ENCODE peak calls at places on chromosomes 2 and 18, in five cellular contexts. Z is HepG2, X is SK-N-SH, N is GM12878, M is K562. H is an unnamed sample.

GRCh38 chr2:54669677-54670484 is 53.6 kb upstream of the EML6 start:
- DNase-seq in Z (peak), X (no peak), N (no peak), M (no peak), H (no peak)

GRCh38 chr2:55045685-55046221 is 4.5 kb downstream of the RTN4 start:
- DNase-seq in Z (peak), X (no peak), N (no peak), M (no peak), H (no peak)

GRCh38 chr2:10382313-10383061 is 65.6 kb downstream of the ODC1 start:
- DNase-seq in Z (no peak), X (no peak), N (peak), M (no peak), H (no peak)

GRCh38 chr18:3294435-3295080 is 32.6 kb downstream of the MYL12B start:
- DNase-seq in Z (no peak), X (no peak), N (no peak), M (peak), H (no peak)

GRCh38 chr2:200929334-200930249 is 33.9 kb downstream of the ORC2 start:
- DNase-seq in Z (peak), X (no peak), N (no peak), M (no peak), H (no peak)

GRCh38 chr2:72825271-72826155 is at the start of gene EXOC6B:
- DNase-seq in Z (peak), X (peak), N (peak), M (peak), H (peak)

GRCh38 chr2:133293544-133294270 is 274.6 kb downstream of the NCKAP5 start:
- DNase-seq in Z (no peak), X (no peak), N (no peak), M (no peak), H (no peak)

GRCh38 chr2:33145459-33145858 is 198.7 kb downstream of the LTBP1 start:
- DNase-seq in Z (no peak), X (no peak), N (no peak), M (no peak), H (no peak)

GRCh38 chr2:96923810-96924774 is 54.2 kb upstream of the SEMA4C start:
- DNase-seq in Z (no peak), X (no peak), N (no peak), M (peak), H (no peak)

GRCh38 chr2:64291181-64291580 is 147.0 kb upstream of the PELI1 start:
- DNase-seq in Z (no peak), X (no peak), N (no peak), M (no peak), H (no peak)

GRCh38 chr2:240232961-240233890 is 92.8 kb upstream of the OTOS start:
- DNase-seq in Z (peak), X (peak), N (no peak), M (peak), H (peak)

GRCh38 chr2:196268538-196269338 is 97.4 kb upstream of the STK17B start:
- DNase-seq in Z (peak), X (no peak), N (no peak), M (no peak), H (no peak)

GRCh38 chr2:46167924-46168323 is 129.3 kb upstream of the EPAS1 start:
- DNase-seq in Z (no peak), X (no peak), N (no peak), M (no peak), H (no peak)

GRCh38 chr2:88600038-88600465 is 27.2 kb downstream of the EIF2AK3 start:
- DNase-seq in Z (peak), X (peak), N (peak), M (peak), H (peak)

GRCh38 chr2:196144513-196145126 is 26.8 kb downstream of the STK17B start:
- DNase-seq in Z (no peak), X (no peak), N (no peak), M (no peak), H (no peak)

GRCh38 chr2:233681534-233682099 is at the start of gene UGT1A7:
- DNase-seq in Z (no peak), X (no peak), N (no peak), M (no peak), H (no peak)

GRCh38 chr2:1088941-1089340 is 138.3 kb downstream of the SNTG2 start:
- DNase-seq in Z (no peak), X (no peak), N (no peak), M (no peak), H (no peak)

GRCh38 chr2:20425884-20426283 is 21.0 kb upstream of the RHOB start:
- DNase-seq in Z (no peak), X (no peak), N (no peak), M (no peak), H (no peak)

GRCh38 chr2:70672990-70673647 is 94.9 kb downstream of the ADD2 start:
- DNase-seq in Z (no peak), X (no peak), N (no peak), M (peak), H (no peak)

GRCh38 chr2:128299628-128300027 is 19.0 kb downstream of the HS6ST1 start:
- DNase-seq in Z (no peak), X (peak), N (no peak), M (no peak), H (no peak)

GRCh38 chr2:177429688-177430325 is 37.2 kb downstream of the AGPS start:
- DNase-seq in Z (no peak), X (no peak), N (no peak), M (no peak), H (no peak)

GRCh38 chr2:43223412-43224040 is 2.9 kb downstream of the ZFP36L2 start:
- DNase-seq in Z (no peak), X (no peak), N (no peak), M (no peak), H (no peak)

GRCh38 chr18:31943895-31944816 is 1.2 kb upstream of the TRAPPC8 start:
- DNase-seq in Z (no peak), X (no peak), N (no peak), M (no peak), H (no peak)

GRCh38 chr18:3264362-3264761 is 2.4 kb downstream of the MYL12B start:
- DNase-seq in Z (peak), X (no peak), N (no peak), M (no peak), H (no peak)

GRCh38 chr2:60556441-60556997 is 3.1 kb upstream of the BCL11A start:
- DNase-seq in Z (no peak), X (peak), N (no peak), M (no peak), H (no peak)

GRCh38 chr2:80968450-80968849 is 663.9 kb upstream of the LRRTM1 start:
- DNase-seq in Z (no peak), X (no peak), N (no peak), M (no peak), H (no peak)

GRCh38 chr2:150415022-150415421 is 72.4 kb downstream of the RND3 start:
- DNase-seq in Z (no peak), X (no peak), N (no peak), M (no peak), H (no peak)

GRCh38 chr2:8239402-8240127 is 442.3 kb upstream of the ID2 start:
- DNase-seq in Z (no peak), X (no peak), N (no peak), M (no peak), H (no peak)

GRCh38 chr2:120511546-120512320 is 165.8 kb downstream of the INHBB start:
- DNase-seq in Z (no peak), X (no peak), N (no peak), M (no peak), H (no peak)

GRCh38 chr2:120510751-120511395 is 164.9 kb downstream of the INHBB start:
- DNase-seq in Z (no peak), X (no peak), N (no peak), M (no peak), H (no peak)

GRCh38 chr2:120513776-120514357 is 167.9 kb downstream of the INHBB start:
- DNase-seq in Z (no peak), X (no peak), N (no peak), M (no peak), H (no peak)

GRCh38 chr2:120509991-120510735 is 164.2 kb downstream of the INHBB start:
- DNase-seq in Z (no peak), X (no peak), N (no peak), M (no peak), H (no peak)

GRCh38 chr2:120512321-120512710 is 166.4 kb downstream of the INHBB start:
- DNase-seq in Z (no peak), X (no peak), N (no peak), M (no peak), H (no peak)
- TF ChIP-seq GABPA in Z (no peak), X (no peak), N (no peak), M (no peak), H (no peak)

GRCh38 chr2:222861411-222862067 is 703 bp downstream of the ACSL3 start:
- DNase-seq in Z (no peak), X (peak), N (no peak), M (peak), H (no peak)

GRCh38 chr2:222862068-222862914 is 1.5 kb downstream of the ACSL3 start:
- DNase-seq in Z (no peak), X (peak), N (no peak), M (no peak), H (no peak)

GRCh38 chr2:222860740-222861410 is at the start of gene ACSL3:
- DNase-seq in Z (peak), X (peak), N (peak), M (peak), H (peak)

GRCh38 chr2:222862915-222863544 is 2.2 kb downstream of the ACSL3 start:
- DNase-seq in Z (no peak), X (no peak), N (no peak), M (no peak), H (no peak)

DNA sequence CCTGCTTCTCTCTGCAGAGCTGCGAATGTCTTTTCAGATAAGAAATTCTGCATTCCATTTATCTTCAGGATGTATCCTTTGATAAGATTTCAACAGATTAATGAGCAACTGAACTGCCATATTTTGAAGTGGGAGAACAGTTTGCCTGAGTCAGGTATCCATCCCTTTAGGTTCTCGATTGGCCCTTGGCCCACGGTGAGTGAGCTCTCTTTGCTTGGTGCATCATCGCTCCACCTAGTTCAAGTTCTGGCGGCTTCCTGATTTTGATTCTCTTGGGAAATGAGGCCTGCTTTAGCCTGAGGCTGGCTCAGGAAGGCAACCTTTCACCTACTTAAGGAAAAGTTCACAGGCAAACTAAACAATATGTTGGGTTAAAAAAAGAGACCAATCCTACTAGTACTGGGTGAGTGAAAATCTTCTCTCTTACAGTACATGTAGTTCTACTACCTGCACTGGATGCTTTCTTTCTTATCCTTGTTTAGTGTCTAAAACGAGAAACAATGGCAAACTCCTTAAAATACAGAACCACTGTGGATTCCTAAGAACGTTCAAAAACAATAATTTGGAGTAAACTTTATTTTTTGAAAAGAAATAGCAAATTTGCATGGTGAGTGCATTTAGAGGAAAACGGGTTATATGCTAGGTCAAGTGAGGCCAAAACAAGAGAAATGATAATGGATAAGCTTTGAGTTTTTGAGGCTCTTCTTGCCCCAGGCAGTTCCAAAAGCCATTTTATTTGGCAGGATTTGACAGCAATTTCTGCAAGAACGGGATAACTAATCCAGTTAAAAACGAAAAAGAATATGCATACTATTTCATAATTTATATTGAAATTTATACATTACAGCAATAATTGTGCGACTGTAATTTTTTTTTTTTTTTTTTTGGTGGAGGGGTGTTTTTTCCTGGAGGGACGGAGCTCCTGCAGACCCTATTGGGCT is 780 bp upstream of the ACSL3 start:
- DNase-seq in Z (peak), X (peak), N (no peak), M (no peak), H (no peak)
- TF ChIP-seq YY1 in Z (no peak), X (no peak), N (no peak), M (no peak), H (no peak)

GRCh38 chr18:49399003-49399402 is 61.4 kb downstream of the DYM start:
- DNase-seq in Z (no peak), X (peak), N (no peak), M (no peak), H (no peak)
- TF ChIP-seq GABPA in Z (no peak), X (no peak), N (peak), M (no peak), H (no peak)

DNA sequence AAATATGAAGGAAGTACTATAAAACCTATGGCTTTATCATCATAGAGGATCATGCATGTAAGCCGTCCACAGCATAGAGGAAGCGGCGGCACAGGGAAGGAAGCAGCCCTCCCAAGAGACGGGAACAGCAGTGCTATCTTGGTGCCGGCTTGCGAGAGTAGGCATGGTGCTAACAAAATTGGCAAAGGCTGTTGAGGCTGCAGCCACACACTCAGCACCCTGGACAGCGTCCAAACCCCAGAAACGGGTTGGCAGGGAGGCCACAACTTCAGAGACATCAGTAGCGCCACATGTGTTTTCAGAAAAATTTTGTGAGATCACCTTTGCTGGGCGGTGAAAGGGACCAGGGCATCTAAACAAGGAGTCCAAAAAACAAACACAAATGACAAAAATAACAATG is 37.7 kb downstream of the NETO1 start:
- DNase-seq in Z (no peak), X (no peak), N (no peak), M (no peak), H (no peak)
- TF ChIP-seq YY1 in Z (no peak), X (no peak), N (no peak), M (no peak), H (no peak)

DNA sequence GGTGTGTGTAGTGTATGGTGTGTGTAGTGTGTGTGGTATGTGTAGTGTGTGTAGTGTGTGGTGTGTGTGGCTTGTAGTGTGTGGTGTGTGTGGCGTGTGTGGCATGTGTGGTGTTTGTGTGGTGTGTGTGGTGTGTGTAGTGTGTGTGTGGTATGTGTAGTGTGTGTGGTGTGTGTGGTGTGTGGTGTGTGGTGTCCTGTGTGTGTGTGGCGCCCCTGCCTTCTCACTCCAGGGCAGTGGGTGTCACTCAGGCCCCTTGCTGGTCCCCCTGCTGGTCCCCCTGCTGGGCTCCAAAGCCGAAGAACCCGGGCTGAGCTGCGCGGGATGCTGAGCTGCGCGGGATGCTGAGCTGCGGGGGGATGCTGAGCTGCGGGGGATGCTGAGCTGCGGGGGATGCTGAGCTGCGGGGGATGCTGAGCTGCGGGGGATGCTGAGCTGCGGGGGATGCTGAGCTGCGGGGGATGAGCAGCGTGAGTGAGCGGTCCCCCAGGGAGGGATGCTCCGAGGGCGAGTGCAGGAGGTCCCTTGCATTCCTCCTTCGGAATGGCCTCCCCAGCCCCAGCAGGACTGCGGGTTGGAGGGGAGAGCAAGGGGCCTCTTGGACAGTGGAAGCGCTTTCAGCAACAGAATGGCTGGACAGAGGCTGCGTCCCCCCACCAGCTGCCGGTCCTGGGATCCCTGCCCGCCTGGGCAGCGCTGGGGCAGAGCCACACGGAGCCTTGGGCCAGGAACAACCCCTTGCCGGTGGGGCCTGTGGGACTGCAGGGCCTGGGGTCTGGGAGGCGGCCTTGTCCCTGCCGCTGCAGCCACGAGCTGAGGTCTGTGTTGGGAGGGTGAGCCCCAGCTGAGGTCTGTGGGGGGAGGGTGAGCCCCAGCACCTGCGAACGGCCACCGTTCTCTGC is 3.3 kb upstream of the RTP5 start:
- DNase-seq in Z (no peak), X (peak), N (no peak), M (peak), H (no peak)
- TF ChIP-seq GABPA in Z (no peak), X (no peak), N (no peak), M (no peak), H (no peak)

GRCh38 chr2:105378921-105379383 is 19.9 kb downstream of the FHL2 start:
- DNase-seq in Z (no peak), X (no peak), N (no peak), M (no peak), H (no peak)
- TF ChIP-seq YY1 in Z (no peak), X (no peak), N (no peak), M (no peak), H (no peak)

GRCh38 chr18:57542126-57542525 is 44.4 kb downstream of the FECH start:
- DNase-seq in Z (no peak), X (no peak), N (no peak), M (no peak), H (no peak)
- TF ChIP-seq GABPA in Z (no peak), X (no peak), N (no peak), M (no peak), H (no peak)

DNA sequence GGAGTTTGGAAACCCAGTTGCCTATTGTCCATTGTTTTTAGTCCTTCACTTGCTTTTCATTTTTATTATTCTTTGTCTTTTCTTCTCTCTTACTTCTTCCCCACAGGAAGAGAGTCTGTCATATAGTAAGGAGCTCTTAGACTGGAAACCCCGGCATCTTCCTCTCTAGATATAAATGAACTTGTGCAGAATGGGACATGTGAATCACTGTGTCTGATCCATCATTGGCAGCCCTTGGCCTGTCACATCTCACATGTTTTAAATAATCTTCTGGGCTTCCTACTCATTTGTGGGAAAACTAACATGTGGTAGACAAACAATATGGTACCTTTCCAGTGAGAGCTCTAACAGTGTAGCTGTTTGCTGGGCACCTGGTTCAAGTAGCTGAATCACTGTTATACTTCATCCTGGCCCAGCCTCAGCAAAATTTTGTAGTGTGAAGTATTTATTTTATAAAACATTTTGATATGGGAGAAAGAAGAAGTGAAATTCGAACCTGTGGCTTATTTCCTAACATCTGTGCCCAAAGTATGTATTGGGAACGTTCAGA is 112.8 kb downstream of the PHLPP1 start:
- DNase-seq in Z (no peak), X (no peak), N (no peak), M (no peak), H (no peak)
- TF ChIP-seq YY1 in Z (no peak), X (no peak), N (no peak), M (no peak), H (no peak)

DNA sequence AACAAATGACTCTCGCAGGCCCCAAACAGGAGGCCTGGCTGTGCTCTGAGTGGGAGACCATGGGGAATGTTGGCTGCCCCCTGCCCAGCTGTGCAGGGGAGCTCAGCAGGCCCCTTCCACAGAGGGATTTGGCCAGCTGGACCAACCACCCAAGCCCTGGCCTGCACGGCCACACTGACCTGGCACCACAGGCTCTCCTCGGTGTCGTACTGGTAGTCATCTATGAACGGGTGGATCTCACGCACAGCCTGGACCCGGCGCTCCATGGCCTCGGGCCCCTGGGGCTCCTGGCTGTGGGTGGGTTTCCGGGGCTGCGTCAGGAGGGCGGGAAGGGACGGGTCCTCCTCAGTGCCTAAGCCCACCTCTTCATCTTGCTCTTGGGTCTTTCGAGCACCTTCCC is 74.5 kb downstream of the POLR1A start:
- DNase-seq in Z (no peak), X (no peak), N (no peak), M (no peak), H (no peak)
- TF ChIP-seq GABPA in Z (no peak), X (no peak), N (no peak), M (no peak), H (no peak)

DNA sequence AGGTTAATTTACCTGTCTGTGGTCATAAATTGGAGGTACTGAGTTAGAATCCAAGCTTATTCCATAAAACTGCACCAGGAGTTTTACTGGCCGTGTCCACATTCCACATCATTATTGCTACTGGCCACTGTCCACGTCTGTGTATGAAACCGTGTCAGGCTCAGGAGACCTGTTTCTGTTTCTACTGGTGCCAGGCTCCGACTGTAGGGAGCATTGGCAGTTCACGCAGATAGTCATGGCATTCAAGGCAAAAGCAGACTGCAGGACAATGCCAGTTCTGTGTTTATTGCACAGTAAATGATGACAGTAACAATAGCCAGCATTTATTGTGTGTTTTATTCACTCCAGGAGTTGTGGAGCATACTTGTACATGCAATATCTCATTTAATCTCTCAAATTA is 55.2 kb downstream of the MAP4K4 start:
- DNase-seq in Z (no peak), X (no peak), N (no peak), M (no peak), H (no peak)
- TF ChIP-seq YY1 in Z (no peak), X (no peak), N (no peak), M (no peak), H (no peak)